ENCODE peak calls at places on chromosome 6, in ten cellular contexts. M is mesendoderm; B is Kasumi-1; J is RPMI7951; N is CD8-positive, alpha-beta memory T cell; G is T follicular helper cell; P is left lung; F is CD4-positive, alpha-beta T cell; K is HS-5; W is dorsolateral prefrontal cortex. X is an unnamed sample.

GRCh38 chr6:84072452-84072997 is 39.0 kb downstream of the MRAP2 start:
- DNase-seq in P (no peak), K (no peak), W (no peak), J (no peak), F (no peak), B (no peak), G (no peak), M (no peak), N (no peak), X (no peak)

GRCh38 chr6:165675120-165675519 is 12.1 kb upstream of the PDE10A start:
- DNase-seq in K (no peak), J (no peak), N (no peak), F (no peak), P (no peak), W (no peak), G (no peak), M (no peak), B (no peak), X (no peak)

GRCh38 chr6:18503588-18504231 is 116.6 kb downstream of the RNF144B start:
- DNase-seq in M (peak), N (peak), F (peak), G (peak), K (peak), J (peak), B (peak), P (no peak), W (peak), X (peak)

GRCh38 chr6:130679684-130680083 is 147.5 kb upstream of the SMLR1 start:
- DNase-seq in M (no peak), G (no peak), F (no peak), J (no peak), W (no peak), B (no peak), P (no peak), K (no peak), N (no peak), X (no peak)

GRCh38 chr6:4891171-4891570 is 112.7 kb downstream of the RPP40 start:
- DNase-seq in G (no peak), J (no peak), K (no peak), B (no peak), M (no peak), W (no peak), P (no peak), N (no peak), F (no peak), X (no peak)

GRCh38 chr6:76742919-76743318 is 670.5 kb upstream of the IMPG1 start:
- DNase-seq in G (no peak), N (no peak), K (no peak), B (no peak), M (no peak), W (no peak), J (peak), P (no peak), F (no peak), X (no peak)

GRCh38 chr6:30885999-30886896 is 1.9 kb downstream of the DDR1 start:
- DNase-seq in M (peak), W (peak), F (no peak), K (peak), P (no peak), N (peak), B (peak), J (peak), G (no peak), X (no peak)

GRCh38 chr6:155505560-155505959 is 49.9 kb upstream of the NOX3 start:
- DNase-seq in K (no peak), W (no peak), P (no peak), J (peak), N (no peak), B (no peak), M (no peak), G (no peak), F (no peak), X (no peak)

GRCh38 chr6:106662458-106662857 is 33.1 kb downstream of the QRSL1 start:
- DNase-seq in P (no peak), N (no peak), M (no peak), G (no peak), K (no peak), F (no peak), B (no peak), J (no peak), W (no peak), X (no peak)

GRCh38 chr6:113169484-113169883 is 687.7 kb upstream of the MARCKS start:
- DNase-seq in B (no peak), M (no peak), W (no peak), N (no peak), K (peak), F (no peak), J (peak), G (no peak), P (no peak), X (no peak)

GRCh38 chr6:74087898-74088297 is 391.9 kb downstream of the CD109 start:
- DNase-seq in B (peak), W (no peak), N (no peak), F (no peak), J (peak), K (no peak), P (no peak), G (no peak), M (peak), X (no peak)

GRCh38 chr6:157570104-157570503 is 189.1 kb downstream of the ZDHHC14 start:
- DNase-seq in N (no peak), P (no peak), F (no peak), M (no peak), K (no peak), W (no peak), G (no peak), B (no peak), J (no peak), X (no peak)

GRCh38 chr6:42136508-42137191 is 5.8 kb downstream of the C6orf132 start:
- DNase-seq in B (peak), M (peak), K (peak), J (peak), W (no peak), F (no peak), G (no peak), N (peak), P (peak), X (no peak)